ENCODE peak calls at places on chromosomes 6 and 20, in five cellular contexts. X is GM12878, P is GM12892, D is H1, Y is HepG2. R is an unnamed sample.

GRCh38 chr6:43772571-43773049 is 2.6 kb downstream of the VEGFA start:
- DNase-seq in X (no peak), P (no peak), D (no peak), Y (peak; percentile 49), R (no peak)

GRCh38 chr6:142680308-142680707 is 264.7 kb downstream of the HIVEP2 start:
- DNase-seq in X (no peak), P (no peak), D (no peak), Y (no peak), R (no peak)

GRCh38 chr6:14228571-14228970 is 111.0 kb downstream of the CD83 start:
- DNase-seq in X (no peak), P (no peak), D (no peak), Y (no peak), R (no peak)

GRCh38 chr6:40443842-40444241 is 143.3 kb downstream of the LRFN2 start:
- DNase-seq in X (no peak), P (no peak), D (no peak), Y (no peak), R (no peak)

GRCh38 chr20:10647471-10647870 is 26.3 kb downstream of the JAG1 start:
- DNase-seq in X (no peak), P (no peak), D (no peak), Y (peak; percentile 56), R (peak; percentile 30)

GRCh38 chr6:11094411-11094851 is 797 bp downstream of the SMIM13 start:
- DNase-seq in X (no peak), P (peak; percentile 41), D (no peak), Y (peak; percentile 50), R (peak; percentile 46)

GRCh38 chr6:20366082-20366834 is 35.4 kb upstream of the E2F3 start:
- DNase-seq in X (no peak), P (no peak), D (no peak), Y (no peak), R (no peak)

GRCh38 chr6:119390276-119390793 is 40.8 kb upstream of the MAN1A1 start:
- DNase-seq in X (no peak), P (no peak), D (no peak), Y (no peak), R (no peak)

GRCh38 chr20:44805991-44806729 is 4.2 kb downstream of the RIMS4 start:
- DNase-seq in X (no peak), P (no peak), D (no peak), Y (no peak), R (no peak)

GRCh38 chr6:168578036-168578435 is 137.1 kb downstream of the SMOC2 start:
- DNase-seq in X (no peak), P (no peak), D (no peak), Y (no peak), R (no peak)

GRCh38 chr6:25132934-25133333 is 146.2 kb upstream of the CARMIL1 start:
- DNase-seq in X (no peak), P (no peak), D (no peak), Y (no peak), R (no peak)

GRCh38 chr6:41648070-41648585 is 9.9 kb downstream of the MDFI start:
- DNase-seq in X (no peak), P (no peak), D (no peak), Y (no peak), R (no peak)

GRCh38 chr6:143099647-143100046 is 39.0 kb downstream of the AIG1 start:
- DNase-seq in X (no peak), P (no peak), D (no peak), Y (no peak), R (no peak)

GRCh38 chr6:144262470-144263369 is 22.4 kb upstream of the UTRN start:
- DNase-seq in X (no peak), P (no peak), D (no peak), Y (no peak), R (no peak)

GRCh38 chr20:49562341-49563014 is 5.5 kb downstream of the PTGIS start:
- DNase-seq in X (no peak), P (no peak), D (no peak), Y (no peak), R (no peak)

GRCh38 chr6:31874836-31875572 is 3.8 kb downstream of the SLC44A4 start:
- DNase-seq in X (no peak), P (no peak), D (no peak), Y (no peak), R (no peak)

GRCh38 chr6:112207131-112207530 is 47.2 kb downstream of the LAMA4 start:
- DNase-seq in X (no peak), P (no peak), D (no peak), Y (no peak), R (no peak)

GRCh38 chr6:98944598-98945011 is 3.1 kb downstream of the FBXL4 start:
- DNase-seq in X (no peak), P (no peak), D (no peak), Y (peak; percentile 90), R (no peak)

GRCh38 chr6:139525415-139525814 is 151.0 kb upstream of the CITED2 start:
- DNase-seq in X (no peak), P (no peak), D (no peak), Y (no peak), R (no peak)

GRCh38 chr20:48750376-48750775 is 77.4 kb downstream of the PREX1 start:
- DNase-seq in X (no peak), P (no peak), D (no peak), Y (no peak), R (no peak)

GRCh38 chr20:60125521-60125920 is 167.3 kb downstream of the CDH26 start:
- DNase-seq in X (no peak), P (no peak), D (no peak), Y (no peak), R (no peak)

GRCh38 chr6:78835817-78836216 is 31.5 kb upstream of the IRAK1BP1 start:
- DNase-seq in X (no peak), P (no peak), D (no peak), Y (no peak), R (no peak)

GRCh38 chr6:161367472-161367871 is 93.6 kb upstream of the AGPAT4 start:
- DNase-seq in X (no peak), P (no peak), D (no peak), Y (peak; percentile 31), R (no peak)

GRCh38 chr6:27545271-27546046 is 72.6 kb upstream of the ZNF184 start:
- DNase-seq in X (peak; percentile 68), P (no peak), D (peak; percentile 84), Y (peak; percentile 90), R (no peak)

GRCh38 chr6:168196385-168196860 is 117.4 kb upstream of the FRMD1 start:
- DNase-seq in X (no peak), P (no peak), D (no peak), Y (peak; percentile 72), R (no peak)

GRCh38 chr6:81802356-81802755 is 49.9 kb upstream of the TENT5A start:
- DNase-seq in X (no peak), P (no peak), D (no peak), Y (no peak), R (no peak)

GRCh38 chr6:153003294-153003645 is 761 bp upstream of the MTRF1L start:
- DNase-seq in X (no peak), P (no peak), D (no peak), Y (peak; percentile 33), R (no peak)

GRCh38 chr6:130932956-130933355 is 105.8 kb downstream of the SMLR1 start:
- DNase-seq in X (no peak), P (no peak), D (no peak), Y (no peak), R (no peak)

GRCh38 chr6:96153775-96154174 is 138.0 kb downstream of the FUT9 start:
- DNase-seq in X (no peak), P (no peak), D (no peak), Y (no peak), R (no peak)

GRCh38 chr20:23289249-23289648 is 61.3 kb upstream of the NXT1 start:
- DNase-seq in X (no peak), P (no peak), D (no peak), Y (no peak), R (no peak)

GRCh38 chr6:143872211-143872610 is 7.9 kb downstream of the ZC2HC1B start:
- DNase-seq in X (peak; percentile 11), P (no peak), D (no peak), Y (no peak), R (no peak)

GRCh38 chr20:48433178-48433577 is 394.6 kb downstream of the PREX1 start:
- DNase-seq in X (no peak), P (no peak), D (no peak), Y (no peak), R (no peak)

GRCh38 chr6:3327403-3327802 is 68.7 kb downstream of the PSMG4 start:
- DNase-seq in X (no peak), P (no peak), D (no peak), Y (no peak), R (no peak)
- TF ChIP-seq TAF1 in X (no peak), P (no peak), D (no peak), Y (no peak), R (no peak)

DNA sequence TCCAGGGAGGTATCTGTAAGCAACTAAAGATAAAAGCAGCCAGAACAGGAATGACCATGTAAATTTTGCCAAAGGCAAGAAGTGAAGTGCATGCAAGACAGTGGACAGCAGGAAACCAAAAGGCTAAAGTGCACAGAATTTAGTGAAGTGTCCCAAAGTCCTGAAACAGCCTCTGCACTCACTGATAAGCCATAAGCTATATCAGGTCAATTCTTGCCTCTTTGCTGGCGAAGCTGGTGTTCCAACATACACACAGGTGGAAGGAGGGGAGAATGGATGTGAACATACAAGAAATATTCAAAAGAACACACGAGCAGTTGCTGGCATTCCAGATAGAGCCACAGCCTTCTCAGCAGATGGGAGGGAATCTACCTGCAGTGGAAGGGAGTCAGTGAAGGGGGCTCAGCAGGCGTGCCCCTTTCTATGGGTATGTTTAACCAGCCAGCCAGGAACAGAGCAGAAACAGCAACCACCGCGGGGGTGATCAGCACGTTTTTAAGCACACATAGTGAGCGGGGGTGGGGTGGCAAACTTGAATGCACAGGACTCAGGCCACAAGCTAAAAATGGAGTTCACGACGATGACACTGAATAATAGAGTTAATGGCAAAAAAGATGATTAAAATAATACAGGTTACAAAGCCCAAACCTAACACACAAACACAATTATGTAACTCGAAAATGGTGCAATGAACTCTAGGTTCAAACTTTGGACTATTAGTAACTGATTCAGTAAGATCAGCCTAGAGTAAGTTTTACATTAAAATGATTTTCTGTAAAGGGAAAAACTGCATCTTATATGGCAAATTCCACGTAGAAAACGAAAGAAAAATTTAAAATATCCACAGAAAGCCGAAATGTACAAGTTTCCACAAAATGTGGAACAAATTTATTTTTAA is 1.2 kb downstream of the ECI2 start:
- DNase-seq in X (no peak), P (no peak), D (no peak), Y (peak; percentile 57), R (peak; percentile 23)
- TF ChIP-seq POLR2A in X (no peak), P (no peak), D (no peak), Y (no peak), R (no peak)

GRCh38 chr6:4351857-4352669 is 216.7 kb upstream of the ECI2 start:
- DNase-seq in X (no peak), P (no peak), D (no peak), Y (no peak), R (no peak)
- TF ChIP-seq TAF1 in X (no peak), P (no peak), D (no peak), Y (no peak), R (no peak)

DNA sequence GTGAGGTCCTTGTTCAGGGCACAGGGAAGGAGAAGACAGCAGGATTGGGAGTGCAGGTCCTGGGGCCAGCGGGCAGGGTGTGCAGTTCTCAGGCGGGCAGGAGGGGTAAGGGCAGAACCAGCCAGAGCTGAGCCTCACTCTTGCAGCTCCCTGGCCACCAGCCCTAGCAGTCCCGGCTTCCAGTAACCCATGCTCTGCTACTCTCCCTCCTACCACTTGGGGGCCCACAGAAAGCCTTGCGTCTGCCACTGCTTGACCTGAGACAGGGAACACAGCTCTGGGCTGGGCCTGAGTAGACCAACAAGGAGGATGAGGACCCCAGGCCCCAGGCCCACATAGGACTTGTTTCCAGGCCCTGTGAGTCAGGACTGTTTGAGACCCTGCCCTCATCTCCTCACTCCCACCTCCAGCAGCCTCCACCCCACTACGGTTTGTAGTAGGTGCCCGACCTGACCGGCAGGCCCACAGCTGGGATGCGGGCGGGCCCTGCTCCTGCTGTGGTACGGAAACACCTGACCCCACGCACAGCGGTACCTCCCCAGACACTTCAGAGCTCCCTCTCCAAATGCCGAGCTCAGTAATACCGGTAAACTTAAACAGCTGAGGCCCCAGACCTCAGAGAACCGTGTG is 39.2 kb downstream of the KCNK5 start:
- DNase-seq in X (no peak), P (peak; percentile 48), D (peak; percentile 27), Y (peak; percentile 40), R (peak; percentile 57)
- TF ChIP-seq POLR2A in X (no peak), P (no peak), D (no peak), Y (no peak), R (no peak)